ENCODE peak calls at places on chromosomes 4 and X, in four cellular contexts. N, U, L and H are unnamed samples. For H4K20me1, the result is how much of the 10 kb centered on the place peaks cover.

GRCh38 chr4:102466298-102466697 is 34.9 kb upstream of the NFKB1 start:
- DNase-seq in N (no peak), U (no peak), L (no peak), H (no peak)

GRCh38 chrX:22674947-22675346 is 324.8 kb upstream of the DDX53 start:
- DNase-seq in L (no peak), N (no peak), U (no peak), H (no peak)

GRCh38 chr4:78661923-78662521 is 110.5 kb downstream of the ANXA3 start:
- DNase-seq in L (no peak), N (no peak), U (peak), H (no peak)

GRCh38 chr4:163493643-163494359 is 689 bp upstream of the TMA16 start:
- DNase-seq in L (no peak), N (peak), U (no peak), H (no peak)

GRCh38 chr4:142549726-142550463 is 296.2 kb downstream of the INPP4B start:
- DNase-seq in N (no peak), U (no peak), L (no peak), H (no peak)

GRCh38 chrX:129523076-129524055 is at the start of gene SMARCA1:
- DNase-seq in L (no peak), U (no peak), N (peak), H (peak)

GRCh38 chr4:183624548-183624947 is 34.4 kb downstream of the RWDD4 start:
- DNase-seq in N (no peak), U (no peak), L (no peak), H (no peak)

GRCh38 chr4:102438873-102439614 is 62.1 kb upstream of the NFKB1 start:
- DNase-seq in L (no peak), N (no peak), U (no peak), H (no peak)

GRCh38 chrX:15512401-15512965 is 11.9 kb downstream of the BMX start:
- DNase-seq in N (no peak), U (no peak), L (no peak), H (no peak)

DNA sequence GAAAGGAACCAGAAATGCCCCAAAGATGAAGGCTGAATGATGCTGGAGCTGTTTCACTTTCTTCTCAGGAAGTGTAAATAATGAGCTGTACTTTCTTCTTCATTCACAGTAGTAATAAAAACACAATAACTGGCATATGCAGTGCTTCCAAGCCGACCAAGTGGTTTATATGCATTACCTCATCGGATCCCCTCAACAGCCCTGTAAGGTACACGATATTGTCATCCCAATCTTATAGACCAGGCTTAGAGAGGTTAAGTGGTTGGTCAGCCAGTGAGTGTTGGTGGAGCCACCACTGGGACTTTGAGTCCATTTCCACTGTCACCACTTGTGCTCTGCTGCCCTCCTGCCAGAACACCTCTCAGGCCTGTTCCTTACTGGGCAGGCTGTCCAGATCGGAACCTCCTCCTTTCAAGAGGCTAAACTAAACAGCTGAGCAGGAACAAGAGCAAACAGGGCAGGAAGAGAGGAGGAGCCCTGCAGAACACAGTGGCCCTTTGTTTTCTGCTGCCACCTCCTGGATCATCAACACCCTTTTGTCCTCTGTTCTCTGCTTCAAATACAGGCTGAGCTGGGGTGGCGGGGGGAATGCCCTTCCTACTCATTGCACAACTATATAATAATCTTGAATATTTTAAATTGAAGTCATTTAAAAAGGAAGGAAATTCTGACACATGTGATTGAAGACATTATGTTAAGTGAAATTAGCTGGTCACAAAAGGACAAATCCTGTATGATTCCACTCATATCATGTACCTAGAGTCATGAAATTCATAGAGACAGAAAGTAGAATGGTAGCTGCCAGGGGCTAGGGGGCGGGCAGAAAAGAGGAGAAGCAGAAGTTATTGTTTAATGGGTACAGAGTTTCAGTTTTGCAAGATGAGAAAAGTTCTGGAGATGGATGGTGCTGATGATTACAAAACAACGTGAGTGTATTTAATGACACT is 112.5 kb upstream of the ATP6AP2 start:
- DNase-seq in U (peak), N (peak), L (no peak), H (peak)
- TF ChIP-seq NRF1 in U (no peak), N (no peak), L (no peak), H (no peak)

GRCh38 chr4:137806420-137806819 is 274.1 kb upstream of the PCDH18 start:
- DNase-seq in N (no peak), U (no peak), L (no peak), H (no peak)

DNA sequence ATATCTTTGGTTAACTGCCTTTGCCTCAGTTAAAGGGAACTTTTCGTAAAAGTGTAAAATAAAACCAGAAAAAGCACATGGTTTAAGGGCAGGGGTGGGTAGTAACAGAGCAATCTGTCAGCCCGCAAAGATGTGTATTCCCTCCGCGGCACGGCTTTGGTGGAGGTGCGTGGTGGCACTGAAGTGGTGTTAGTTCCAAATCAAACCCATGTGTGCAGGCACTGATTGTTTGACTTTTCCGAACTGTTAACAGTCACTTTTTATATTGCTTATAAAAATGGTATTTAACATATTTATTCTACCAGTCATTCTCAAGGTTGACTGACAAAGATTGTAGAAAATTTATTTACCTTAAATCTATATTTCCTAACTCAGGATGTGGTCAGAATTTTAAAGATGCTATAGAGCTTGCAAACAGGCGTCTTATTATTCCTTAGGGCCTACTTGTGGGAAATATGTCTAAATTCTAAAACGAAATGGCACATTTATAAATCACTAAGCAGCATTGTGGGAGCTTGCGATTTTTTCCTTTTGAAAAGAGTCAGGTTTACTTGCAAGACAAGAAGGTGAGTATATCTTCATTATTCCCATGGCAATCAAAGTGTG is 272.7 kb upstream of the PCDH18 start:
- DNase-seq in U (no peak), N (no peak), L (no peak), H (no peak)
- H4K20me1 ChIP-seq in U (under half), N (under half), L (under half), H (under half)

DNA sequence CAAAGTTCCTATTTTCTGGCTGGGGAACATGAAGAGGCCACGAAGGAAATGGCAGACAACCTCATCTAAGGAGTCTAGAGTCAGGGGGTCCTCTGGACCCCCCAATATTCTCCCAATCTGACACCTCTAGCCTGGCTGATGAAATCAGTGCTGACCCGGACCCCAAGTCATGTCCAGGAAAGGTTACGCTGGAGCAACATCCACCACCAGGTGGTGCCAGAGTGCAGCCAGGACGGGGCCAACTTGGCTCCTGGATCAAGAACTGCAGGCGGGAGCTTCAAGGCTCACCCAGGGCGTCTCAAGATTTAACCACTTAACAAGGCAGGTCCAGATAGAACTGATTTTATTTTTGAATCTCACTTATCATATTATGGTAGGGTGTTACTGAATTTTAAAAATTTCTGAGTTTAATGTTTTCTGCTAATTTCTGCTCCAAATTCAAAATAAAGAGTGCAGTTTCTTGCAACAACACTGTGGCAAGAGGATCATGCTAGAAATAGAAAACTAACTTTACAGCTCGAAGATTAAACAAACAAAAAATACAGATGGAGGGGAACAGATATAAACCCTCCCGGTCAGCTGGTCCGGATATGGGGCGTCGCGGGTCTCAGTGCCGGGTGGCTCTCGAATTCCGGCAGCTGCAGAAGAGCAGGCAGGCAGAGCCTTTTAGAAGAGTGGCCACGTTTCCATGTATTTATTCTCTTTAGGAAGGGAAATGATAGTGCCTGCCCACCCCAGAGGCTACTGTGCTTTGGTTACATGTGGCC is 135.5 kb downstream of the AFAP1 start:
- DNase-seq in L (peak), U (no peak), N (peak), H (peak)
- TF ChIP-seq NRF1 in L (no peak), U (no peak), N (no peak), H (no peak)

GRCh38 chr4:98262431-98262830 is 1.2 kb downstream of the RAP1GDS1 start:
- DNase-seq in U (no peak), L (no peak), N (no peak), H (no peak)
- H4K20me1 ChIP-seq in U (under half), L (under half), N (under half), H (under half)

GRCh38 chrX:72029473-72030411 is 102.0 kb downstream of the RTL5 start:
- DNase-seq in L (no peak), N (no peak), U (no peak), H (peak)
- TF ChIP-seq NRF1 in L (no peak), N (no peak), U (no peak), H (no peak)

GRCh38 chr4:1293981-1294380 is 4.3 kb downstream of the MAEA start:
- DNase-seq in N (no peak), U (no peak), L (no peak), H (no peak)

GRCh38 chr4:1295405-1296055 is 5.8 kb downstream of the MAEA start:
- DNase-seq in L (no peak), U (no peak), N (no peak), H (no peak)

GRCh38 chr4:1294424-1294823 is 4.7 kb downstream of the MAEA start:
- DNase-seq in L (no peak), N (no peak), U (no peak), H (no peak)

GRCh38 chr4:1293531-1293941 is 3.8 kb downstream of the MAEA start:
- DNase-seq in U (peak), L (no peak), N (no peak), H (no peak)

DNA sequence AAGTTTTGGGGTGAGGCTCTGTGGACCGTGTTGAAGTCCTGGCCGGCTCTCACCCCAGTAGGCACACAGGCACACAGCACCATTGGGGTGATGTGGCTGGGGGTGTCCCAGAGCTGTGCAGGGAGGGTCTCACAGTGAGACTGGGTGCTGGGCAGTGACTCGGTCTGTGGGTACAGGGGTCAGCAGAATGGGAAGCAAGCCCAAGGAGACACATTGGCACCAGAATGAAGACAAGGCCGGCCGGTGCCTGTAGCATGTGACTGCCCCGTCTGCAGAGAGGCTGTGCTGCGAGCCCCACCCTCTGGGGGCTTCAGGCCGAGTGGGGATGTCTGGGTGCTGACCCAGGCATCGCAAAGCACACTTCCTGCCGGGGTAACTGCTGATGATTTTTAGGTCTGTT is 5.2 kb downstream of the MAEA start:
- DNase-seq in L (no peak), N (no peak), U (no peak), H (no peak)
- H4K20me1 ChIP-seq in L (under half), N (under half), U (under half), H (half or more)